ENCODE peak calls at places on chromosomes 6 and 20, in five cellular contexts. M is tibial nerve, U is astrocyte of the spinal cord, Q is fibroblast of mammary gland, C is choroid plexus epithelial cell. Y is an unnamed sample.

GRCh38 chr6:26172496-26172958 is 85.3 kb downstream of the HFE start:
- DNase-seq in M (no peak), Q (peak), U (peak), C (peak), Y (peak)

GRCh38 chr6:118551063-118551672 is 3.1 kb downstream of the PLN start:
- DNase-seq in C (peak), Q (peak), U (peak), M (no peak), Y (peak)

GRCh38 chr6:75893058-75893775 is 144.2 kb downstream of the MYO6 start:
- DNase-seq in C (peak), Q (peak), U (peak), M (no peak), Y (peak)

GRCh38 chr20:37358366-37359150 is 12.6 kb downstream of the SRC start:
- DNase-seq in C (no peak), U (no peak), Q (peak), M (no peak), Y (peak)

GRCh38 chr6:88662653-88663174 is 300.7 kb downstream of the RNGTT start:
- DNase-seq in Q (no peak), C (no peak), U (no peak), M (no peak), Y (no peak)

GRCh38 chr6:130838971-130839370 is 11.8 kb downstream of the SMLR1 start:
- DNase-seq in Q (no peak), M (no peak), U (no peak), C (peak), Y (no peak)

GRCh38 chr6:15522856-15523529 is 139.8 kb downstream of the DTNBP1 start:
- DNase-seq in U (no peak), M (no peak), Q (no peak), C (no peak), Y (no peak)

GRCh38 chr20:18857640-18858039 is 44.1 kb downstream of the SCP2D1 start:
- DNase-seq in Q (peak), M (no peak), C (no peak), U (no peak), Y (peak)

GRCh38 chr6:31963921-31964320 is 4.9 kb downstream of the SKIC2 start:
- DNase-seq in M (no peak), U (no peak), C (no peak), Q (no peak), Y (no peak)

GRCh38 chr6:3813150-3813780 is 35.9 kb upstream of the FAM50B start:
- DNase-seq in Q (no peak), M (no peak), U (peak), C (peak), Y (peak)

GRCh38 chr6:11275598-11275997 is 43.1 kb upstream of the NEDD9 start:
- DNase-seq in M (no peak), C (no peak), Q (no peak), U (no peak), Y (no peak)

GRCh38 chr6:10453596-10453995 is 38.7 kb upstream of the TFAP2A start:
- DNase-seq in Q (no peak), U (no peak), C (no peak), M (no peak), Y (no peak)

GRCh38 chr6:23841116-23841515 is 284.9 kb upstream of the NRSN1 start:
- DNase-seq in C (no peak), Q (no peak), M (no peak), U (no peak), Y (no peak)

GRCh38 chr6:3843379-3844096 is 5.6 kb upstream of the FAM50B start:
- DNase-seq in M (no peak), Q (no peak), C (no peak), U (no peak), Y (no peak)

GRCh38 chr20:728022-728944 is 40.0 kb downstream of the SLC52A3 start:
- DNase-seq in C (peak), Q (peak), M (no peak), U (peak), Y (no peak)

GRCh38 chr6:158991017-158991723 is 8.8 kb downstream of the RSPH3 start:
- DNase-seq in Q (no peak), C (no peak), M (no peak), U (no peak), Y (peak)

GRCh38 chr6:166786704-166787293 is 159.7 kb upstream of the RPS6KA2 start:
- DNase-seq in U (peak), Q (peak), M (no peak), C (peak), Y (peak)

GRCh38 chr20:51884561-51884960 is 82.2 kb upstream of the SALL4 start:
- DNase-seq in U (peak), M (no peak), Q (peak), C (peak), Y (peak)

GRCh38 chr20:51725584-51726176 is 42.5 kb downstream of the ATP9A start:
- DNase-seq in U (no peak), Q (no peak), C (no peak), M (no peak), Y (no peak)

GRCh38 chr6:155580904-155581303 is 125.3 kb upstream of the NOX3 start:
- DNase-seq in U (no peak), M (no peak), C (peak), Q (no peak), Y (no peak)

GRCh38 chr20:43438578-43439316 is 18.9 kb upstream of the SRSF6 start:
- DNase-seq in M (no peak), Q (no peak), C (no peak), U (no peak), Y (no peak)

GRCh38 chr6:22732186-22732970 is 163.0 kb downstream of the HDGFL1 start:
- DNase-seq in U (peak), C (peak), M (no peak), Q (no peak), Y (no peak)

GRCh38 chr6:1082040-1082935 is 229.6 kb upstream of the FOXQ1 start:
- DNase-seq in C (peak), U (no peak), Q (peak), M (no peak), Y (peak)

GRCh38 chr6:157264701-157265100 is 58.6 kb downstream of the TMEM242 start:
- DNase-seq in C (peak), M (no peak), U (peak), Q (no peak), Y (no peak)

GRCh38 chr6:15365273-15365687 is 119.4 kb downstream of the JARID2 start:
- DNase-seq in U (peak), M (peak), Q (peak), C (peak), Y (peak)

GRCh38 chr20:4136078-4136966 is 121.0 kb upstream of the RNF24 start:
- DNase-seq in C (peak), U (no peak), M (no peak), Q (no peak), Y (peak)

GRCh38 chr20:33477386-33478234 is 12.3 kb upstream of the CBFA2T2 start:
- DNase-seq in U (no peak), C (no peak), M (no peak), Q (no peak), Y (no peak)

GRCh38 chr6:122789862-122790739 is 1.0 kb downstream of the SMPDL3A start:
- DNase-seq in Q (peak), C (peak), U (peak), M (no peak), Y (peak)

GRCh38 chr6:53517021-53517420 is 27.9 kb downstream of the GCLC start:
- DNase-seq in M (no peak), Q (peak), C (peak), U (no peak), Y (peak)

GRCh38 chr6:78530208-78530607 is 337.1 kb upstream of the IRAK1BP1 start:
- DNase-seq in C (no peak), M (no peak), U (no peak), Q (no peak), Y (no peak)

GRCh38 chr20:10469599-10469998 is 34.5 kb downstream of the SLX4IP start:
- DNase-seq in C (peak), U (peak), M (peak), Q (peak), Y (peak)

GRCh38 chr6:126118058-126118759 is 131.9 kb downstream of the TRMT11 start:
- DNase-seq in Q (peak), C (peak), M (no peak), U (peak), Y (no peak)

GRCh38 chr20:12237772-12238171 is 320.1 kb downstream of the BTBD3 start:
- DNase-seq in U (no peak), Q (peak), M (no peak), C (no peak), Y (peak)

GRCh38 chr6:44250718-44251123 is 3.8 kb downstream of the HSP90AB1 start:
- DNase-seq in Q (no peak), M (no peak), U (no peak), C (no peak), Y (no peak)

GRCh38 chr20:60589624-60590023 is 631.4 kb downstream of the CDH26 start:
- DNase-seq in U (no peak), Q (peak), M (no peak), C (no peak), Y (peak)

GRCh38 chr20:34921436-34921835 is 34.2 kb downstream of the GSS start:
- DNase-seq in U (no peak), M (no peak), Q (no peak), C (no peak), Y (no peak)

DNA sequence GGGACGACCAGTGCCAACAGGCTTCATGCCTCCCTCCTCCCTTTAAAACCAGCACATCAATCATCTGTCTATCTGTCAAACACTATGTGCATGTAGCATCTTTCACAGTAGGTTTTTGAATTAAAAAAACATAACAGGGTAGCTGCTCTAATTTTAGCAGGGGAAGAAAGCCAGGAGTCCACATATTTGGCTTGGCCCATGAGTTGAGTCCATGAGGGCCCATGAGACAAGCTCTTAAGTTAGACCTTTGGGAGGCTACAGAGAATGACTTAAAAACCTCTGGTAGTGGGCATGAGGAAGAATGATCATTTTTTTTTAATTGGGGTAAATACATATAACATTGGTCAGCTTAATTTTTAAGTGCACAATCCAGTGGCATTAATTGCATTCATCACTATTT is 194.9 kb downstream of the UTRN start:
- DNase-seq in C (no peak), U (no peak), Q (no peak), M (no peak), Y (no peak)
- TF ChIP-seq CTCF in C (no peak), U (no peak), Q (no peak), M (no peak), Y (no peak)

GRCh38 chr6:5992551-5993225 is 14.0 kb downstream of the NRN1 start:
- DNase-seq in M (no peak), C (no peak), Q (no peak), U (no peak), Y (no peak)
- TF ChIP-seq CTCF in M (no peak), C (no peak), Q (no peak), U (no peak), Y (no peak)

DNA sequence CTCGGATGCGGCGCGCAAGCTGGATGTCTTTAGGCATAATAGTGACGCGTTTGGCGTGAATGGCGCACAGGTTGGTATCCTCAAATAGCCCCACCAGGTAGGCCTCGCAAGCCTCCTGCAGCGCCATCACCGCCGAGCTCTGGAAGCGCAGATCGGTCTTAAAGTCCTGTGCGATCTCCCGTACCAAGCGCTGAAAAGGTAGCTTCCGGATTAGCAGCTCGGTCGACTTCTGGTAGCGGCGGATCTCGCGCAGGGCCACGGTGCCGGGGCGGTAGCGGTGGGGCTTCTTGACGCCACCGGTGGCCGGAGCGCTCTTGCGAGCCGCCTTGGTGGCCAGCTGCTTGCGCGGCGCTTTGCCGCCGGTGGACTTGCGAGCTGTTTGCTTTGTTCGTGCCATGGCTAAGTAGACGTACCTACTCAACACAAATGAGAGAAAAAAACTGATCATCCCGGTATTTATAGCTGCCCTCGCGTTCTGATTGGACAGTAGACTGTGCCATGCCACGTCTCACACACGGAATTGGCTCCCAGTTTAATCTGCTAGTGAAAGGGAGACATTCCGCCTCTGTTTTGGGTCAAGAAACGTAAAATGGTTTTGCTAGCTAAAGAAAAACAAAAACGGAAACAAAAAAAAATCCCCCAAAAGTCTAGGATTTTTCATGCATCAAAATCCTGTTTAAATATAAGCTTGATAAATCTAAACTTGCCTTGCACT is 40.1 kb downstream of the OR2B2 start:
- DNase-seq in U (peak), Q (peak), M (no peak), C (peak), Y (peak)
- TF ChIP-seq CTCF in U (peak), Q (no peak), M (no peak), C (peak), Y (no peak)

GRCh38 chr6:85017352-85017751 is 253.0 kb upstream of the TBX18 start:
- DNase-seq in M (no peak), U (no peak), C (no peak), Q (no peak), Y (no peak)

GRCh38 chr6:85015396-85015990 is 251.1 kb upstream of the TBX18 start:
- DNase-seq in U (peak), C (peak), M (peak), Q (peak), Y (peak)
- TF ChIP-seq CTCF in U (peak), C (peak), M (peak), Q (peak), Y (peak)

GRCh38 chr20:36274248-36274841 is 31.8 kb upstream of the DLGAP4 start:
- DNase-seq in U (no peak), C (no peak), Q (no peak), M (no peak), Y (no peak)

GRCh38 chr20:36271639-36272546 is 34.2 kb upstream of the DLGAP4 start:
- DNase-seq in M (no peak), Q (no peak), U (no peak), C (no peak), Y (no peak)

GRCh38 chr20:36275011-36275410 is 31.1 kb upstream of the DLGAP4 start:
- DNase-seq in U (no peak), Q (no peak), C (no peak), M (no peak), Y (no peak)

GRCh38 chr20:36272547-36273220 is 33.5 kb upstream of the DLGAP4 start:
- DNase-seq in M (no peak), Q (no peak), C (no peak), U (no peak), Y (no peak)

DNA sequence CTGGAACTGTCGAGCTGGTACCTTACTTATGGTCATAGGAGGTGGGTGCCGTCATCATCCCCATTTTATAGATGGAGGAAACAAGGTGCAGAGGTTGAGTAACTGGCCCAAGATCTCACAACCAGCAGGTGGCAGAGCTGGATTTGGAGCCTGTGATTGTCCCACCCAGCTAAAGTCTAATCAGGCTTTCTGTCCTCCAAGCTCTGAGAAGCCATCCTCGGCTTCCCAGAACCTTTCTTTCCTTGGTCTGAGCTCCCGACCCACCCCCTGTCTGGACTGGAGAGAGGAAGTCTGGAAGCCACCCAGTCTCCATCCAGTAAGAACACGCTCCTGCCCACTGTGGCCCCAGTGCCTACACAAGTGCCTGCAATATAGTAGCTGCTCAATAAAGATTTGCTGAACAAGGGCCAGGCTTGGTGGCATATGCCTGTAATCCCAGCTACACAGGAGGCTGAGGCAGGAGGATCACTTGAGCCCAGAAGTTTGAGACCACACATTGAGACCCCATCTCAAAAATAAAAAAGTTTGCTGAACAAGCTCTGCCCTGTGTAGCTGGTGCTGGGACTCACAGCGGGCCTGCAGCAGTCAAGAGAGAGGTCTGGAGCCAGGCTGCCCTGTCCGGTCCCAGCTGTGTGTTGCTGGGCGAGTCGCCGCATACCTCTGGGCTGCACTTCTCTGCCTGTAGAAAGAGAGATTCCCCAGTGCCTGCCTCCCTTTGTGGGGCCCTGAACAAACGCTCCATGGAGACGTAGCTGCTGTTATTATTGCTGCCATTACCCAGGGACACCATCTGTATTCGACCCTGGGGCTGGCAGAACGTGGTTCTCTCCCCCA is 32.5 kb upstream of the DLGAP4 start:
- DNase-seq in M (no peak), U (no peak), Q (peak), C (peak), Y (peak)
- TF ChIP-seq CTCF in M (no peak), U (peak), Q (peak), C (peak), Y (peak)

Y was measured in MCF 10A.